ENCODE peak calls at places on chromosomes 6 and 20, in nine cellular contexts. Z is ascending aorta; E is effector memory CD4-positive, alpha-beta T cell; L is aorta; O is astrocyte of the cerebellum; W is GM19239; D is MCF 10A; T is endothelial cell; N is glutamatergic neuron. R is an unnamed sample.
A peak's percentile ranks its signal among the peaks of the same experiment; 100 is the strongest.

GRCh38 chr6:39217177-39217864 is 12.0 kb downstream of the KCNK5 start:
- DNase-seq in Z (no peak), E (no peak), L (peak; percentile 63), O (no peak), W (no peak), D (peak; percentile 56), T (no peak), N (no peak), R (no peak)

GRCh38 chr6:16564430-16564829 is 196.8 kb downstream of the ATXN1 start:
- DNase-seq in Z (no peak), E (no peak), L (no peak), O (no peak), W (no peak), D (no peak), T (no peak), N (no peak), R (no peak)

GRCh38 chr20:35305682-35306556 is 13.7 kb upstream of the FAM83C start:
- DNase-seq in Z (peak; percentile 84), E (no peak), L (peak; percentile 83), O (peak; percentile 95), W (no peak), D (peak; percentile 99), T (no peak), N (no peak), R (peak; percentile 73)

GRCh38 chr20:61178431-61179080 is 73.5 kb upstream of the CDH4 start:
- DNase-seq in Z (no peak), E (no peak), L (no peak), O (no peak), W (no peak), D (no peak), T (no peak), N (no peak), R (no peak)

GRCh38 chr20:38303908-38304379 is at the start of gene BPI:
- DNase-seq in Z (peak; percentile 69), E (no peak), L (peak; percentile 78), O (peak; percentile 59), W (no peak), D (no peak), T (no peak), N (no peak), R (no peak)

GRCh38 chr6:143337201-143337949 is 113.1 kb downstream of the ADAT2 start:
- DNase-seq in Z (no peak), E (peak; percentile 3), L (no peak), O (no peak), W (no peak), D (peak; percentile 93), T (peak; percentile 77), N (peak; percentile 85), R (peak; percentile 68)

GRCh38 chr6:1390071-1390804 is 862 bp downstream of the FOXF2 start:
- DNase-seq in Z (no peak), E (no peak), L (no peak), O (peak; percentile 5), W (no peak), D (peak; percentile 60), T (peak; percentile 47), N (peak; percentile 57), R (no peak)

GRCh38 chr6:39430968-39431523 is 108.5 kb upstream of the KCNK16 start:
- DNase-seq in Z (peak; percentile 73), E (no peak), L (peak; percentile 83), O (no peak), W (no peak), D (peak; percentile 41), T (no peak), N (peak; percentile 38), R (peak; percentile 56)

GRCh38 chr20:47866480-47866879 is 81.2 kb upstream of the SULF2 start:
- DNase-seq in Z (no peak), E (no peak), L (no peak), O (no peak), W (no peak), D (no peak), T (no peak), N (no peak), R (no peak)

R was measured in Peyer's patch.